ENCODE peak calls at places on chromosomes 11 and 22, in five cellular contexts. One of them, this sample, is unnamed.

GRCh38 chr11:40273192-40273732 is 1186.2 kb downstream of the LRRC4C start:
- DNase-seq in tibial artery: no peak
- DNase-seq in neural crest cell: no peak
- DNase-seq in GM10248: no peak
- DNase-seq in mammary epithelial cell: no peak
- DNase-seq in this sample: no peak

GRCh38 chr22:41914611-41915034 is 251 bp downstream of the SHISA8 start:
- DNase-seq in neural crest cell: no peak
- DNase-seq in GM10248: no peak
- DNase-seq in tibial artery: no peak
- DNase-seq in mammary epithelial cell: no peak
- DNase-seq in this sample: no peak

GRCh38 chr22:39012525-39013516 is 1.2 kb upstream of the APOBEC3C start:
- DNase-seq in mammary epithelial cell: no peak
- DNase-seq in tibial artery: no peak
- DNase-seq in neural crest cell: no peak
- DNase-seq in GM10248: no peak
- DNase-seq in this sample: no peak

GRCh38 chr22:19524170-19525115 is at the start of gene CLDN5:
- DNase-seq in mammary epithelial cell: no peak
- DNase-seq in tibial artery: peak; percentile 69
- DNase-seq in GM10248: peak; percentile 34
- DNase-seq in neural crest cell: no peak
- DNase-seq in this sample: peak; percentile 67

GRCh38 chr11:3203221-3204043 is 15.2 kb downstream of the MRGPRG start:
- DNase-seq in GM10248: no peak
- DNase-seq in mammary epithelial cell: peak; percentile 4
- DNase-seq in neural crest cell: no peak
- DNase-seq in tibial artery: peak; percentile 45
- DNase-seq in this sample: no peak

GRCh38 chr22:32020117-32020516 is 22.9 kb upstream of the SLC5A1 start:
- DNase-seq in neural crest cell: no peak
- DNase-seq in mammary epithelial cell: peak; percentile 100
- DNase-seq in tibial artery: no peak
- DNase-seq in GM10248: no peak
- DNase-seq in this sample: no peak

GRCh38 chr11:63918576-63919171 is 1.7 kb upstream of the RCOR2 start:
- DNase-seq in GM10248: no peak
- DNase-seq in tibial artery: no peak
- DNase-seq in neural crest cell: peak; percentile 33
- DNase-seq in mammary epithelial cell: no peak
- DNase-seq in this sample: no peak

GRCh38 chr11:64204080-64204440 is 2.5 kb upstream of the FERMT3 start:
- DNase-seq in neural crest cell: no peak
- DNase-seq in mammary epithelial cell: no peak
- DNase-seq in GM10248: no peak
- DNase-seq in tibial artery: no peak
- DNase-seq in this sample: no peak

GRCh38 chr11:43359432-43359818 is 705 bp downstream of the TTC17 start:
- DNase-seq in tibial artery: no peak
- DNase-seq in neural crest cell: no peak
- DNase-seq in GM10248: peak; percentile 31
- DNase-seq in mammary epithelial cell: peak; percentile 36
- DNase-seq in this sample: peak; percentile 39

GRCh38 chr11:133753150-133753549 is 92.2 kb downstream of the SPATA19 start:
- DNase-seq in tibial artery: no peak
- DNase-seq in mammary epithelial cell: no peak
- DNase-seq in GM10248: no peak
- DNase-seq in neural crest cell: no peak
- DNase-seq in this sample: no peak

GRCh38 chr11:86395061-86395551 is 20.4 kb downstream of the CCDC81 start:
- DNase-seq in mammary epithelial cell: no peak
- DNase-seq in GM10248: no peak
- DNase-seq in neural crest cell: no peak
- DNase-seq in tibial artery: no peak
- DNase-seq in this sample: no peak

GRCh38 chr11:18713646-18714442 is 12.1 kb downstream of the IGSF22 start:
- DNase-seq in neural crest cell: no peak
- DNase-seq in GM10248: no peak
- DNase-seq in tibial artery: no peak
- DNase-seq in mammary epithelial cell: no peak
- DNase-seq in this sample: no peak

GRCh38 chr11:119684361-119685072 is 44.5 kb downstream of the NECTIN1 start:
- DNase-seq in GM10248: no peak
- DNase-seq in tibial artery: no peak
- DNase-seq in neural crest cell: peak; percentile 18
- DNase-seq in mammary epithelial cell: peak; percentile 91
- DNase-seq in this sample: no peak

GRCh38 chr11:119149371-119150275 is 771 bp downstream of the ABCG4 start:
- DNase-seq in mammary epithelial cell: no peak
- DNase-seq in tibial artery: no peak
- DNase-seq in GM10248: no peak
- DNase-seq in neural crest cell: peak; percentile 24
- DNase-seq in this sample: no peak

GRCh38 chr11:60700689-60701508 is 1.5 kb downstream of the MS4A8 start:
- DNase-seq in neural crest cell: peak; percentile 37
- DNase-seq in tibial artery: no peak
- DNase-seq in GM10248: peak; percentile 45
- DNase-seq in mammary epithelial cell: no peak
- DNase-seq in this sample: peak; percentile 49
- TF ChIP-seq CTCF in neural crest cell: peak; percentile 63
- TF ChIP-seq CTCF in tibial artery: no peak
- TF ChIP-seq CTCF in GM10248: peak; percentile 43
- TF ChIP-seq CTCF in mammary epithelial cell: peak; percentile 34
- TF ChIP-seq CTCF in this sample: peak; percentile 56

GRCh38 chr22:43955040-43955882 is at the start of gene SAMM50:
- DNase-seq in mammary epithelial cell: peak; percentile 90
- DNase-seq in GM10248: peak; percentile 97
- DNase-seq in tibial artery: peak; percentile 94
- DNase-seq in neural crest cell: peak; percentile 84
- DNase-seq in this sample: peak; percentile 95
- TF ChIP-seq CTCF in mammary epithelial cell: no peak
- TF ChIP-seq CTCF in GM10248: no peak
- TF ChIP-seq CTCF in tibial artery: no peak
- TF ChIP-seq CTCF in neural crest cell: no peak
- TF ChIP-seq CTCF in this sample: no peak

GRCh38 chr11:65891180-65892136 is 985 bp downstream of the CCDC85B start:
- DNase-seq in tibial artery: peak; percentile 80
- DNase-seq in mammary epithelial cell: no peak
- DNase-seq in GM10248: no peak
- DNase-seq in neural crest cell: no peak
- DNase-seq in this sample: peak; percentile 58
- TF ChIP-seq CTCF in tibial artery: no peak
- TF ChIP-seq CTCF in mammary epithelial cell: no peak
- TF ChIP-seq CTCF in GM10248: peak; percentile 73
- TF ChIP-seq CTCF in neural crest cell: no peak
- TF ChIP-seq CTCF in this sample: peak; percentile 72

GRCh38 chr11:130720232-130720787 is 196.0 kb downstream of the SNX19 start:
- DNase-seq in GM10248: no peak
- DNase-seq in mammary epithelial cell: no peak
- DNase-seq in neural crest cell: no peak
- DNase-seq in tibial artery: no peak
- DNase-seq in this sample: no peak
- TF ChIP-seq CTCF in GM10248: no peak
- TF ChIP-seq CTCF in mammary epithelial cell: no peak
- TF ChIP-seq CTCF in neural crest cell: no peak
- TF ChIP-seq CTCF in tibial artery: no peak
- TF ChIP-seq CTCF in this sample: no peak

GRCh38 chr11:113249491-113249763 is 65.0 kb upstream of the TTC12 start:
- DNase-seq in tibial artery: no peak
- DNase-seq in neural crest cell: no peak
- DNase-seq in mammary epithelial cell: no peak
- DNase-seq in GM10248: no peak
- DNase-seq in this sample: no peak

GRCh38 chr11:113247231-113247630 is 67.2 kb upstream of the TTC12 start:
- DNase-seq in mammary epithelial cell: no peak
- DNase-seq in tibial artery: no peak
- DNase-seq in neural crest cell: no peak
- DNase-seq in GM10248: no peak
- DNase-seq in this sample: no peak

GRCh38 chr11:113248702-113249490 is 65.5 kb upstream of the TTC12 start:
- DNase-seq in tibial artery: no peak
- DNase-seq in neural crest cell: no peak
- DNase-seq in mammary epithelial cell: no peak
- DNase-seq in GM10248: no peak
- DNase-seq in this sample: no peak

GRCh38 chr11:113251281-113251680 is 63.1 kb upstream of the TTC12 start:
- DNase-seq in tibial artery: no peak
- DNase-seq in neural crest cell: no peak
- DNase-seq in GM10248: no peak
- DNase-seq in mammary epithelial cell: no peak
- DNase-seq in this sample: no peak

DNA sequence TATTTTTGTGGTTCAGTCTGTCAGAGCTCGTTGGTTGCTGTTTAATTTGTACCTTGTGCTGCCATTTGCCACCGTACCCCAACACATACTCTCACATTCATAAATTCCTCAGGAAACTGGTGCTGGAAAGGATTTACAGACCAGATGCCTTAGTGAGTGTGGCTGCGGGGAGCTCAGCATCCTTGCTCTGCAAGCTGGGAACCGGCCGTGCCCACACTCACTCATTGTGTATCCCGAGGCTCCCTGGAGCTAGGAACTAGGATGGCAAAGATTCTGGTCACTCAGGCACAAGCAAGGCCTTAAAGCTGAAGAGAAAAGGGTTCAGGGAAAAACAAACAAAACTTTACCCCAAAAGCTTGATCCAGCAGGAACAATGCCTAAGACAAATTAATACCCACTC is 64.6 kb upstream of the TTC12 start:
- DNase-seq in neural crest cell: no peak
- DNase-seq in tibial artery: no peak
- DNase-seq in mammary epithelial cell: no peak
- DNase-seq in GM10248: no peak
- DNase-seq in this sample: no peak
- TF ChIP-seq CTCF in neural crest cell: no peak
- TF ChIP-seq CTCF in tibial artery: no peak
- TF ChIP-seq CTCF in mammary epithelial cell: no peak
- TF ChIP-seq CTCF in GM10248: no peak
- TF ChIP-seq CTCF in this sample: no peak

GRCh38 chr22:40044870-40045834 is 50.4 kb downstream of the FAM83F start:
- DNase-seq in neural crest cell: no peak
- DNase-seq in tibial artery: peak; percentile 77
- DNase-seq in GM10248: peak; percentile 80
- DNase-seq in mammary epithelial cell: peak; percentile 32
- DNase-seq in this sample: peak; percentile 85
- TF ChIP-seq CTCF in neural crest cell: no peak
- TF ChIP-seq CTCF in tibial artery: no peak
- TF ChIP-seq CTCF in GM10248: no peak
- TF ChIP-seq CTCF in mammary epithelial cell: no peak
- TF ChIP-seq CTCF in this sample: no peak

GRCh38 chr11:24760681-24761080 is 263.8 kb downstream of the LUZP2 start:
- DNase-seq in tibial artery: no peak
- DNase-seq in neural crest cell: no peak
- DNase-seq in GM10248: no peak
- DNase-seq in mammary epithelial cell: no peak
- DNase-seq in this sample: no peak

GRCh38 chr11:24755260-24755839 is 258.5 kb downstream of the LUZP2 start:
- DNase-seq in neural crest cell: no peak
- DNase-seq in mammary epithelial cell: no peak
- DNase-seq in tibial artery: no peak
- DNase-seq in GM10248: no peak
- DNase-seq in this sample: no peak

GRCh38 chr11:24754406-24754805 is 257.6 kb downstream of the LUZP2 start:
- DNase-seq in tibial artery: no peak
- DNase-seq in neural crest cell: no peak
- DNase-seq in mammary epithelial cell: no peak
- DNase-seq in GM10248: no peak
- DNase-seq in this sample: no peak

GRCh38 chr11:24762076-24762475 is 265.2 kb downstream of the LUZP2 start:
- DNase-seq in tibial artery: no peak
- DNase-seq in GM10248: no peak
- DNase-seq in mammary epithelial cell: no peak
- DNase-seq in neural crest cell: no peak
- DNase-seq in this sample: no peak

GRCh38 chr11:24759742-24760141 is 262.9 kb downstream of the LUZP2 start:
- DNase-seq in tibial artery: no peak
- DNase-seq in neural crest cell: no peak
- DNase-seq in mammary epithelial cell: no peak
- DNase-seq in GM10248: no peak
- DNase-seq in this sample: no peak
- TF ChIP-seq CTCF in tibial artery: no peak
- TF ChIP-seq CTCF in neural crest cell: no peak
- TF ChIP-seq CTCF in mammary epithelial cell: no peak
- TF ChIP-seq CTCF in GM10248: no peak
- TF ChIP-seq CTCF in this sample: no peak

DNA sequence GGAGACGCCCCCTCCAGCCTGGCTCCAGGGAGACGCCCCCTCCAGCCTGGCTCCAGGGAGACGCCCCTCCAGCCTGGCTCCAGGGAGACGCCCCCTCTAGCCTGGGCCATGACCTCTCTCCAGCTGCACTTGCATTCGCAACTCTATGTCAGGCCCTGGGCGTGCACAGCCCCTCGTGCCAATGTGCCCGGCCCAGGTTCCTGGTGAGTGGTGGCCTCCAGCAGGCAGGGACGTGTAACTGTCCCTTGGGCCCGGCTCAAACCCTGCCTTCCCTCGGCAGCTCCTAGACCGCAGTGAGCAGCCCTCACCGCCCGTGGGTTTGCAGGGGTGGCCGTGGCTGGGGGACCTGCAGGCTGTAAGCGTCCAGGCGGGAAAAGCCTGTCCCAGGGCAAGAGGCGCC is 6.8 kb downstream of the MUC6 start:
- DNase-seq in GM10248: no peak
- DNase-seq in tibial artery: no peak
- DNase-seq in mammary epithelial cell: no peak
- DNase-seq in neural crest cell: no peak
- DNase-seq in this sample: no peak
- TF ChIP-seq CTCF in GM10248: no peak
- TF ChIP-seq CTCF in tibial artery: no peak
- TF ChIP-seq CTCF in mammary epithelial cell: no peak
- TF ChIP-seq CTCF in neural crest cell: no peak
- TF ChIP-seq CTCF in this sample: peak; percentile 4

GRCh38 chr22:43515902-43516301 is 104.1 kb downstream of the MPPED1 start:
- DNase-seq in tibial artery: no peak
- DNase-seq in mammary epithelial cell: no peak
- DNase-seq in GM10248: no peak
- DNase-seq in neural crest cell: no peak
- DNase-seq in this sample: no peak
- TF ChIP-seq CTCF in tibial artery: no peak
- TF ChIP-seq CTCF in mammary epithelial cell: no peak
- TF ChIP-seq CTCF in GM10248: no peak
- TF ChIP-seq CTCF in neural crest cell: no peak
- TF ChIP-seq CTCF in this sample: peak; percentile 6

This sample was measured in GM13977.